ENCODE peak calls at places on chromosomes 2 and 18, in seven cellular contexts. One of them, this sample, is unnamed.

GRCh38 chr2:103977681-103978080 is 876.2 kb upstream of the POU3F3 start:
- DNase-seq in K562: no peak
- DNase-seq in heart right ventricle: no peak
- DNase-seq in left ventricle myocardium inferior: no peak
- DNase-seq in fibroblast of lung: no peak
- DNase-seq in body of pancreas: no peak
- DNase-seq in hepatocyte: no peak
- DNase-seq in this sample: no peak

GRCh38 chr2:70901235-70902066 is 34.2 kb upstream of the ATP6V1B1 start:
- DNase-seq in K562: no peak
- DNase-seq in heart right ventricle: peak; percentile 37
- DNase-seq in left ventricle myocardium inferior: no peak
- DNase-seq in fibroblast of lung: peak; percentile 58
- DNase-seq in body of pancreas: peak; percentile 42
- DNase-seq in hepatocyte: peak; percentile 15
- DNase-seq in this sample: no peak

GRCh38 chr2:239234151-239234825 is 166.5 kb downstream of the HDAC4 start:
- DNase-seq in K562: no peak
- DNase-seq in heart right ventricle: no peak
- DNase-seq in left ventricle myocardium inferior: no peak
- DNase-seq in fibroblast of lung: no peak
- DNase-seq in body of pancreas: no peak
- DNase-seq in hepatocyte: no peak
- DNase-seq in this sample: no peak

GRCh38 chr2:7999683-8000476 is 682.0 kb upstream of the ID2 start:
- DNase-seq in K562: no peak
- DNase-seq in heart right ventricle: no peak
- DNase-seq in left ventricle myocardium inferior: no peak
- DNase-seq in fibroblast of lung: no peak
- DNase-seq in body of pancreas: no peak
- DNase-seq in hepatocyte: no peak
- DNase-seq in this sample: no peak

GRCh38 chr2:232927793-232928563 is 57.9 kb downstream of the SNORC start:
- DNase-seq in K562: no peak
- DNase-seq in heart right ventricle: no peak
- DNase-seq in left ventricle myocardium inferior: no peak
- DNase-seq in fibroblast of lung: no peak
- DNase-seq in body of pancreas: peak; percentile 39
- DNase-seq in hepatocyte: peak; percentile 54
- DNase-seq in this sample: no peak

GRCh38 chr2:218886461-218886947 is 5.9 kb downstream of the WNT10A start:
- DNase-seq in K562: no peak
- DNase-seq in heart right ventricle: no peak
- DNase-seq in left ventricle myocardium inferior: no peak
- DNase-seq in fibroblast of lung: no peak
- DNase-seq in body of pancreas: no peak
- DNase-seq in hepatocyte: no peak
- DNase-seq in this sample: no peak

GRCh38 chr2:158025263-158025996 is 76.2 kb upstream of the UPP2 start:
- DNase-seq in K562: no peak
- DNase-seq in heart right ventricle: no peak
- DNase-seq in left ventricle myocardium inferior: no peak
- DNase-seq in fibroblast of lung: peak; percentile 58
- DNase-seq in body of pancreas: no peak
- DNase-seq in hepatocyte: no peak
- DNase-seq in this sample: no peak

GRCh38 chr2:183532514-183532913 is 408.3 kb downstream of the NUP35 start:
- DNase-seq in K562: no peak
- DNase-seq in heart right ventricle: no peak
- DNase-seq in left ventricle myocardium inferior: no peak
- DNase-seq in fibroblast of lung: peak; percentile 27
- DNase-seq in body of pancreas: no peak
- DNase-seq in hepatocyte: no peak
- DNase-seq in this sample: no peak

GRCh38 chr18:25326231-25327042 is 25.5 kb downstream of the ZNF521 start:
- DNase-seq in K562: no peak
- DNase-seq in heart right ventricle: no peak
- DNase-seq in left ventricle myocardium inferior: no peak
- DNase-seq in fibroblast of lung: no peak
- DNase-seq in body of pancreas: no peak
- DNase-seq in hepatocyte: peak; percentile 14
- DNase-seq in this sample: no peak

GRCh38 chr2:29433920-29434319 is 318.7 kb downstream of the CLIP4 start:
- DNase-seq in K562: no peak
- DNase-seq in heart right ventricle: no peak
- DNase-seq in left ventricle myocardium inferior: no peak
- DNase-seq in fibroblast of lung: no peak
- DNase-seq in body of pancreas: no peak
- DNase-seq in hepatocyte: no peak
- DNase-seq in this sample: no peak

GRCh38 chr2:186516396-186516795 is 30.3 kb downstream of the ZC3H15 start:
- DNase-seq in K562: no peak
- DNase-seq in heart right ventricle: no peak
- DNase-seq in left ventricle myocardium inferior: no peak
- DNase-seq in fibroblast of lung: no peak
- DNase-seq in body of pancreas: no peak
- DNase-seq in hepatocyte: no peak
- DNase-seq in this sample: no peak

GRCh38 chr2:160283675-160284074 is 83.6 kb upstream of the ITGB6 start:
- DNase-seq in K562: no peak
- DNase-seq in heart right ventricle: no peak
- DNase-seq in left ventricle myocardium inferior: no peak
- DNase-seq in fibroblast of lung: no peak
- DNase-seq in body of pancreas: no peak
- DNase-seq in hepatocyte: no peak
- DNase-seq in this sample: no peak

GRCh38 chr2:235746257-235746934 is 252.6 kb downstream of the AGAP1 start:
- DNase-seq in K562: peak; percentile 70
- DNase-seq in heart right ventricle: no peak
- DNase-seq in left ventricle myocardium inferior: no peak
- DNase-seq in fibroblast of lung: peak; percentile 82
- DNase-seq in body of pancreas: peak; percentile 75
- DNase-seq in hepatocyte: peak; percentile 91
- DNase-seq in this sample: peak; percentile 90

GRCh38 chr2:26521054-26521912 is 43.4 kb upstream of the OTOF start:
- DNase-seq in K562: peak; percentile 70
- DNase-seq in heart right ventricle: no peak
- DNase-seq in left ventricle myocardium inferior: no peak
- DNase-seq in fibroblast of lung: peak; percentile 5
- DNase-seq in body of pancreas: peak; percentile 34
- DNase-seq in hepatocyte: peak; percentile 46
- DNase-seq in this sample: peak; percentile 42

GRCh38 chr2:74740395-74741075 is 86.5 kb downstream of the SEMA4F start:
- DNase-seq in K562: no peak
- DNase-seq in heart right ventricle: peak; percentile 14
- DNase-seq in left ventricle myocardium inferior: peak; percentile 20
- DNase-seq in fibroblast of lung: peak; percentile 95
- DNase-seq in body of pancreas: no peak
- DNase-seq in hepatocyte: peak; percentile 87
- DNase-seq in this sample: peak; percentile 98
- TF ChIP-seq CTCF in K562: no peak
- TF ChIP-seq CTCF in heart right ventricle: no peak
- TF ChIP-seq CTCF in left ventricle myocardium inferior: no peak
- TF ChIP-seq CTCF in fibroblast of lung: no peak
- TF ChIP-seq CTCF in body of pancreas: no peak
- TF ChIP-seq CTCF in hepatocyte: no peak
- TF ChIP-seq CTCF in this sample: no peak

GRCh38 chr2:229712125-229712524 is 2.2 kb downstream of the DNER start:
- DNase-seq in K562: no peak
- DNase-seq in heart right ventricle: no peak
- DNase-seq in left ventricle myocardium inferior: no peak
- DNase-seq in fibroblast of lung: no peak
- DNase-seq in body of pancreas: no peak
- DNase-seq in hepatocyte: no peak
- DNase-seq in this sample: peak; percentile 17

GRCh38 chr2:229714080-229714735 is at the start of gene DNER:
- DNase-seq in K562: peak; percentile 24
- DNase-seq in heart right ventricle: peak; percentile 20
- DNase-seq in left ventricle myocardium inferior: no peak
- DNase-seq in fibroblast of lung: no peak
- DNase-seq in body of pancreas: peak; percentile 66
- DNase-seq in hepatocyte: peak; percentile 60
- DNase-seq in this sample: peak; percentile 31

GRCh38 chr2:229715895-229716507 is 1.6 kb upstream of the DNER start:
- DNase-seq in K562: peak; percentile 40
- DNase-seq in heart right ventricle: no peak
- DNase-seq in left ventricle myocardium inferior: no peak
- DNase-seq in fibroblast of lung: no peak
- DNase-seq in body of pancreas: peak; percentile 46
- DNase-seq in hepatocyte: peak; percentile 11
- DNase-seq in this sample: peak; percentile 74

GRCh38 chr2:229713371-229714079 is 830 bp downstream of the DNER start:
- DNase-seq in K562: no peak
- DNase-seq in heart right ventricle: no peak
- DNase-seq in left ventricle myocardium inferior: no peak
- DNase-seq in fibroblast of lung: no peak
- DNase-seq in body of pancreas: peak; percentile 13
- DNase-seq in hepatocyte: peak; percentile 30
- DNase-seq in this sample: peak; percentile 56

DNA sequence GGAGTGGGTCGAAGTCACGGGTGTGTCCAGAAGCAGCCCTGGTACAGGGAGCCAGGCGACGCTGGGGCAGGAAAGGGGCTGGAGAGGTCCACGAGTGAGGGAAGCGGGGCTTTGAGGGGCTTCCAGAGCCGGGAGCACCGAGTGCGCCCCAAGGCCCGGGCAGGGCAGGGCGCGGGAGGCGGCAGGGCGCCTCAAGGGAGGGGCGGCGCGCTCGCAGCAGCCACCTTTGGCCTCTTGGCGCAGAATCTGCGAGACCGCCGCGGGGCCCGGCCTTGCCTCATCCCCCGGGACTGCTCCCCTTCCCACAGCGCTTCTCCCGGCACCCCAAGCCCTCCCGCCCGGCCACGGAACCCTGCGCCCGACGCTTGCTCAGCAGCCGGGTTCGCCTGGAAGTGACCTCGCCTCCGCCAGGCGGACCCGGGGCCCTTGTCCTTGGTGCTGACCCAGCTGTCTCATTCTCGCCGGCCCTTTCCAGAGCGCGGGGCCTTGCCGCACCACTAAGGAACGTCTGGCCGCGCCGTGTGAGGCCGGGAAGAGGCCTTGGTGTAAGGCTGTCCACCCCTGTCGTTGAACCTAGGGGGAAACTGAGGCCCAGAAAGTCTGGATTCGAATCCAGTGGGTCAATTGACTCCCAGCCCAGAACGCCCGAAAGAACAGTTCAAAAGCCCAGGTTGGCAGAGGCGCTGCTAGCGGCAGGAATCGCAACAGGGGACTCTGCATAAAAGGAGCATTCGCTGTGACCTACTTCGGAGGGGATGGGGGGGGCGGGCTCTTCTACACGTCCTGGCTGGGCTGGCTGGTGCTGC is 584 bp upstream of the DNER start:
- DNase-seq in K562: peak; percentile 50
- DNase-seq in heart right ventricle: peak; percentile 52
- DNase-seq in left ventricle myocardium inferior: peak; percentile 42
- DNase-seq in fibroblast of lung: peak; percentile 72
- DNase-seq in body of pancreas: peak; percentile 73
- DNase-seq in hepatocyte: peak; percentile 86
- DNase-seq in this sample: peak; percentile 74
- TF ChIP-seq CTCF in K562: no peak
- TF ChIP-seq CTCF in heart right ventricle: no peak
- TF ChIP-seq CTCF in left ventricle myocardium inferior: no peak
- TF ChIP-seq CTCF in fibroblast of lung: no peak
- TF ChIP-seq CTCF in body of pancreas: no peak
- TF ChIP-seq CTCF in hepatocyte: no peak
- TF ChIP-seq CTCF in this sample: no peak

DNA sequence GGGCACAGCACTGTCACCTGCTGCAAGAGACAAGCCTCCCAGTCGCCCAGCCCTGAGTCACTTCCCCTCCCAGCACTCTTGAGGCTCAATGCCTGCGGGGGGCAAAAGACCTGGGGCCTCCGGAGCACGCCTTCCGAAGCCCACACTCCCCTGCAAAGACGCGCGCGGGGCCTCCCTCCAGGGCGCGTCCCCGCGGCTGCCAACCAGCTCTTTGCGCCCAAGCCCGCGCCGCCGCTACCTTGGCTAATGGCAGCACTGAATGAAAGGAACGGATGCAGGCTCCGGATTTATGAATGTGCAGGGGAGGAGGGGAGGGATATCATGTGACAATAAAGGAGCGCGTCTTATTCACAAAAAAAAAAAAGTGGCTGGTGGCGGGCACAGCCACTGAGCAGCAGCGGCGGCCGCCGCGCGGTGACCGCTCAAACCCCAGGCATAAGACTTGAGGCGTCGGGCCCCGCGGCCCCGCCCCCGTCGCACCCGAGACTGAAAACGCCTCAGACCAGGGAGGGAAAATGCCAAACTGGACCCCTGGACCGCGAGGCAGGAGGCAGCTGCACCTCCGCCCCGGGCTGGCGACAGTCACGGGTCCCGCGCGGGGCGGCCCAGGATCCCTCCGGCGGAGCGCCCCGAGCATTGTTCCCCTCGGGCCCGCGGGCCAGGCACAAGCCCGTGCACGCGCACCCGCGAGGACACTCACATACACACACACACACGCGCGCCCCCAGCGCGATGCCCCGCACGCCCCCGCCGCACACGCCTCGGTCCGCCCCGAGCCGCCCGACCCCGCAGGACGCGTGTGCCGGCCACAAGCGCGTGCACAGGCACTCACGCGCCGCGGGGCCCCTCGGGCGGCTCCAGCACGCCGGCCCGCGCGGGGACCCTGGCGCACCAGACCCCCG is 1.6 kb downstream of the SPRED2 start:
- DNase-seq in K562: peak; percentile 79
- DNase-seq in heart right ventricle: peak; percentile 56
- DNase-seq in left ventricle myocardium inferior: peak; percentile 56
- DNase-seq in fibroblast of lung: peak; percentile 53
- DNase-seq in body of pancreas: peak; percentile 75
- DNase-seq in hepatocyte: peak; percentile 80
- DNase-seq in this sample: peak; percentile 57
- TF ChIP-seq CTCF in K562: no peak
- TF ChIP-seq CTCF in heart right ventricle: peak; percentile 11
- TF ChIP-seq CTCF in left ventricle myocardium inferior: peak; percentile 31
- TF ChIP-seq CTCF in fibroblast of lung: no peak
- TF ChIP-seq CTCF in body of pancreas: no peak
- TF ChIP-seq CTCF in hepatocyte: no peak
- TF ChIP-seq CTCF in this sample: no peak

GRCh38 chr18:59784694-59785093 is 87.5 kb upstream of the CCBE1 start:
- DNase-seq in K562: no peak
- DNase-seq in heart right ventricle: no peak
- DNase-seq in left ventricle myocardium inferior: no peak
- DNase-seq in fibroblast of lung: no peak
- DNase-seq in body of pancreas: no peak
- DNase-seq in hepatocyte: no peak
- DNase-seq in this sample: no peak

GRCh38 chr18:59787998-59788875 is 91.0 kb upstream of the CCBE1 start:
- DNase-seq in K562: peak; percentile 4
- DNase-seq in heart right ventricle: no peak
- DNase-seq in left ventricle myocardium inferior: no peak
- DNase-seq in fibroblast of lung: peak; percentile 88
- DNase-seq in body of pancreas: no peak
- DNase-seq in hepatocyte: peak; percentile 14
- DNase-seq in this sample: peak; percentile 74

GRCh38 chr18:59779979-59780378 is 82.8 kb upstream of the CCBE1 start:
- DNase-seq in K562: no peak
- DNase-seq in heart right ventricle: no peak
- DNase-seq in left ventricle myocardium inferior: no peak
- DNase-seq in fibroblast of lung: peak; percentile 93
- DNase-seq in body of pancreas: no peak
- DNase-seq in hepatocyte: peak; percentile 5
- DNase-seq in this sample: peak; percentile 55

GRCh38 chr18:59778434-59778833 is 81.2 kb upstream of the CCBE1 start:
- DNase-seq in K562: no peak
- DNase-seq in heart right ventricle: no peak
- DNase-seq in left ventricle myocardium inferior: no peak
- DNase-seq in fibroblast of lung: no peak
- DNase-seq in body of pancreas: no peak
- DNase-seq in hepatocyte: no peak
- DNase-seq in this sample: no peak

GRCh38 chr18:59783138-59783537 is 85.9 kb upstream of the CCBE1 start:
- DNase-seq in K562: peak; percentile 31
- DNase-seq in heart right ventricle: no peak
- DNase-seq in left ventricle myocardium inferior: no peak
- DNase-seq in fibroblast of lung: peak; percentile 60
- DNase-seq in body of pancreas: peak; percentile 10
- DNase-seq in hepatocyte: peak; percentile 64
- DNase-seq in this sample: peak; percentile 70
- TF ChIP-seq CTCF in K562: peak; percentile 31
- TF ChIP-seq CTCF in heart right ventricle: peak; percentile 50
- TF ChIP-seq CTCF in left ventricle myocardium inferior: peak; percentile 58
- TF ChIP-seq CTCF in fibroblast of lung: peak; percentile 67
- TF ChIP-seq CTCF in body of pancreas: peak; percentile 19
- TF ChIP-seq CTCF in hepatocyte: peak; percentile 70
- TF ChIP-seq CTCF in this sample: peak; percentile 51

This sample was measured in MCF 10A.